ENCODE peak calls at places on chromosomes 4 and X, in seven cellular contexts. One of them, this sample, is unnamed.

GRCh38 chr4:39415678-39416283 is 9.1 kb downstream of the KLB start:
- DNase-seq in iris pigment epithelial cell: no peak
- DNase-seq in activated CD4-positive, alpha-beta T cell treated with anti-CD3 and anti-CD28 coated beads, Interleukin-2, amount 50 U/mL, for 4 hours: no peak
- DNase-seq in NCI-H2171: no peak
- DNase-seq in iPS-NIHi11: no peak
- DNase-seq in erythroblast: no peak
- DNase-seq in thyroid gland: no peak
- DNase-seq in this sample: no peak

GRCh38 chr4:155079866-155080265 is 128.6 kb upstream of the NPY2R start:
- DNase-seq in iris pigment epithelial cell: peak; percentile 8
- DNase-seq in activated CD4-positive, alpha-beta T cell treated with anti-CD3 and anti-CD28 coated beads, Interleukin-2, amount 50 U/mL, for 4 hours: no peak
- DNase-seq in NCI-H2171: no peak
- DNase-seq in iPS-NIHi11: no peak
- DNase-seq in erythroblast: no peak
- DNase-seq in thyroid gland: no peak
- DNase-seq in this sample: no peak

GRCh38 chrX:20263474-20263873 is 3.2 kb downstream of the RPS6KA3 start:
- DNase-seq in iris pigment epithelial cell: peak; percentile 60
- DNase-seq in activated CD4-positive, alpha-beta T cell treated with anti-CD3 and anti-CD28 coated beads, Interleukin-2, amount 50 U/mL, for 4 hours: no peak
- DNase-seq in NCI-H2171: no peak
- DNase-seq in iPS-NIHi11: no peak
- DNase-seq in erythroblast: peak; percentile 9
- DNase-seq in thyroid gland: no peak
- DNase-seq in this sample: no peak

GRCh38 chr4:45438047-45438446 is 685.8 kb downstream of the GABRG1 start:
- DNase-seq in iris pigment epithelial cell: no peak
- DNase-seq in activated CD4-positive, alpha-beta T cell treated with anti-CD3 and anti-CD28 coated beads, Interleukin-2, amount 50 U/mL, for 4 hours: no peak
- DNase-seq in NCI-H2171: no peak
- DNase-seq in iPS-NIHi11: no peak
- DNase-seq in erythroblast: no peak
- DNase-seq in thyroid gland: no peak
- DNase-seq in this sample: no peak

GRCh38 chrX:13081385-13082285 is 37.2 kb upstream of the FAM9C start:
- DNase-seq in iris pigment epithelial cell: peak; percentile 47
- DNase-seq in activated CD4-positive, alpha-beta T cell treated with anti-CD3 and anti-CD28 coated beads, Interleukin-2, amount 50 U/mL, for 4 hours: no peak
- DNase-seq in NCI-H2171: no peak
- DNase-seq in iPS-NIHi11: no peak
- DNase-seq in erythroblast: no peak
- DNase-seq in thyroid gland: no peak
- DNase-seq in this sample: peak; percentile 25

GRCh38 chrX:13652256-13653021 is 502 bp upstream of the TCEANC start:
- DNase-seq in iris pigment epithelial cell: peak; percentile 95
- DNase-seq in activated CD4-positive, alpha-beta T cell treated with anti-CD3 and anti-CD28 coated beads, Interleukin-2, amount 50 U/mL, for 4 hours: no peak
- DNase-seq in NCI-H2171: no peak
- DNase-seq in iPS-NIHi11: no peak
- DNase-seq in erythroblast: peak; percentile 28
- DNase-seq in thyroid gland: no peak
- DNase-seq in this sample: no peak

GRCh38 chrX:135200297-135200696 is 29.1 kb upstream of the CT55 start:
- DNase-seq in iris pigment epithelial cell: no peak
- DNase-seq in activated CD4-positive, alpha-beta T cell treated with anti-CD3 and anti-CD28 coated beads, Interleukin-2, amount 50 U/mL, for 4 hours: no peak
- DNase-seq in NCI-H2171: no peak
- DNase-seq in iPS-NIHi11: no peak
- DNase-seq in erythroblast: no peak
- DNase-seq in thyroid gland: no peak
- DNase-seq in this sample: no peak

GRCh38 chr4:158809611-158810486 is 41.0 kb downstream of the FNIP2 start:
- DNase-seq in iris pigment epithelial cell: peak; percentile 92
- DNase-seq in activated CD4-positive, alpha-beta T cell treated with anti-CD3 and anti-CD28 coated beads, Interleukin-2, amount 50 U/mL, for 4 hours: no peak
- DNase-seq in NCI-H2171: no peak
- DNase-seq in iPS-NIHi11: no peak
- DNase-seq in erythroblast: peak; percentile 56
- DNase-seq in thyroid gland: peak; percentile 49
- DNase-seq in this sample: peak; percentile 21

GRCh38 chrX:19698125-19698524 is 182.8 kb upstream of the MAP3K15 start:
- DNase-seq in iris pigment epithelial cell: peak; percentile 12
- DNase-seq in activated CD4-positive, alpha-beta T cell treated with anti-CD3 and anti-CD28 coated beads, Interleukin-2, amount 50 U/mL, for 4 hours: no peak
- DNase-seq in NCI-H2171: no peak
- DNase-seq in iPS-NIHi11: no peak
- DNase-seq in erythroblast: no peak
- DNase-seq in thyroid gland: peak; percentile 63
- DNase-seq in this sample: no peak

GRCh38 chrX:56763556-56764152 is 34.6 kb downstream of the NBDY start:
- DNase-seq in iris pigment epithelial cell: peak; percentile 49
- DNase-seq in activated CD4-positive, alpha-beta T cell treated with anti-CD3 and anti-CD28 coated beads, Interleukin-2, amount 50 U/mL, for 4 hours: peak; percentile 27
- DNase-seq in NCI-H2171: no peak
- DNase-seq in iPS-NIHi11: no peak
- DNase-seq in erythroblast: no peak
- DNase-seq in thyroid gland: no peak
- DNase-seq in this sample: peak; percentile 35

GRCh38 chr4:123325241-123325681 is 71.3 kb upstream of the SPRY1 start:
- DNase-seq in iris pigment epithelial cell: peak; percentile 26
- DNase-seq in activated CD4-positive, alpha-beta T cell treated with anti-CD3 and anti-CD28 coated beads, Interleukin-2, amount 50 U/mL, for 4 hours: no peak
- DNase-seq in NCI-H2171: no peak
- DNase-seq in iPS-NIHi11: no peak
- DNase-seq in erythroblast: no peak
- DNase-seq in thyroid gland: no peak
- DNase-seq in this sample: peak; percentile 41

GRCh38 chrX:41827886-41828285 is 95.5 kb downstream of the CASK start:
- DNase-seq in iris pigment epithelial cell: peak; percentile 28
- DNase-seq in activated CD4-positive, alpha-beta T cell treated with anti-CD3 and anti-CD28 coated beads, Interleukin-2, amount 50 U/mL, for 4 hours: no peak
- DNase-seq in NCI-H2171: no peak
- DNase-seq in iPS-NIHi11: no peak
- DNase-seq in erythroblast: no peak
- DNase-seq in thyroid gland: no peak
- DNase-seq in this sample: no peak

This sample was measured in GM13976.